ENCODE peak calls at places on chromosomes 12 and 14, in four cellular contexts. N is A549, W is K562, S is HepG2. F is an unnamed sample.

GRCh38 chr14:44910826-44911225 is 50.9 kb downstream of the KLHL28 start:
- DNase-seq in N (no peak), W (no peak), S (no peak), F (no peak)

GRCh38 chr12:67881565-67881964 is 107.7 kb upstream of the IFNG-AS1 start:
- DNase-seq in N (no peak), W (no peak), S (no peak), F (no peak)

GRCh38 chr12:106170285-106170684 is 31.5 kb upstream of the NUAK1 start:
- DNase-seq in N (peak), W (no peak), S (no peak), F (peak)

GRCh38 chr12:51694146-51694545 is 103.1 kb downstream of the SCN8A start:
- DNase-seq in N (no peak), W (no peak), S (peak), F (no peak)

GRCh38 chr12:16228067-16228466 is 49.4 kb downstream of the SLC15A5 start:
- DNase-seq in N (no peak), W (no peak), S (no peak), F (no peak)

GRCh38 chr12:13661005-13661887 is 320.2 kb downstream of the GRIN2B start:
- DNase-seq in N (peak), W (peak), S (peak), F (peak)

GRCh38 chr12:15364221-15365170 is 42.2 kb downstream of the PTPRO start:
- DNase-seq in N (no peak), W (no peak), S (no peak), F (no peak)

GRCh38 chr12:112870267-112870980 is 36.3 kb upstream of the OAS1 start:
- DNase-seq in N (no peak), W (no peak), S (no peak), F (no peak)

GRCh38 chr12:128797119-128798118 is 26.3 kb downstream of the SLC15A4 start:
- DNase-seq in N (no peak), W (no peak), S (no peak), F (peak)

GRCh38 chr14:53452005-53452678 is 299.0 kb upstream of the DDHD1 start:
- DNase-seq in N (no peak), W (no peak), S (no peak), F (no peak)
- TF ChIP-seq MAZ in N (no peak), W (no peak), S (no peak), F (no peak)

DNA sequence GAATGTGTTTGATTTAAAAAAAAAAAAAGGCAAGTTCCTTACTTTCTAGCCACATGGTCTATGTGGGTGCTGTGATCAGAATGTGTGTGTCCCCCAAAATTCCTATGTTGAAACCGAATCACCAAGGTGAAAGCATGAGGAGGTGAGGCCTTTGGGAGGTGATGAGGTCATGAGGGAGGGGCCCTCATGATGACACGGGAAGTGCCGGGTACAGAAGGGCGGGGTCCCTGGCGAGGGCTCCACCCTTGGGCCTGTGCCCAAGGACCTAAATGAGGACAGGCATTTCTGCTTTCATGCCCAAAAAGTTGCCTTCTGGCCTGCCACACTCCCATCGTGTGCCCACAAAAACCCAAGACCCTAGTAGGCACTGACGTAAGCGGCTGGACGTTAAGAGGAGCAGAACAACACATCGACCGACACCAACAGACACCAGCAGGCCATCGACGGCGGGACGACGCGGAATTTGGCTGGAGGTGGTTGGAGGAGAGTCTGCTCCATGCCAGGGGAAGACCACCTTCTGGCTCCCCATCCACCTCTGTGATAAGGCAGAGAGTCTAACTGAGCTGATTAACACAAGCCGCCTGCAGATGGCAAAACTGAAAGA is 211.8 kb downstream of the FOXN3 start:
- DNase-seq in N (no peak), W (no peak), S (no peak), F (no peak)
- TF ChIP-seq MAZ in N (no peak), W (no peak), S (no peak), F (no peak)

GRCh38 chr14:98909251-98909944 is 362.6 kb downstream of the BCL11B start:
- DNase-seq in N (peak), W (no peak), S (peak), F (no peak)
- TF ChIP-seq MAZ in N (no peak), W (no peak), S (no peak), F (no peak)

DNA sequence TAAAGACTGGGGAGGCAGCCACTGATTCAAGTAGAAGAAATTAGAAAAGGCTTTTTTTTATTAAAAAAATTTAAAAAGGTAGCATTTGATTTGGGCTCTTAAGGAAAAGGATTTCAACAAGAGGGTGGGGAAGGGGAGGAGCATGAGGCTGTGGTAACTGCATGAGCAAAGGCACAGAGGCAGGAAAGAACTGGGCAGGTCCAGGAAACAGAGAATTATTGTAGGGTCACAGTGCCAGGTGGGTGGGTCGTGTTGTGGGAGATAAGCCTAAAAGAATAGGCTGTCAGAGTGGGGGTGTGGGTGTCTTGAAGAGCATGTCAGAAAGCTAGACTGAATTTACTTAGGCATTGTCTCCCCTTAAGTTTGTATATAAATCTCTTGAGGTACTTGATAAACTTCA is 7.8 kb downstream of the LIMA1 start:
- DNase-seq in N (no peak), W (peak), S (no peak), F (no peak)
- TF ChIP-seq MAZ in N (no peak), W (no peak), S (no peak), F (no peak)

GRCh38 chr12:65014504-65015271 is 106.4 kb downstream of the WIF1 start:
- DNase-seq in N (no peak), W (no peak), S (no peak), F (no peak)
- TF ChIP-seq MAZ in N (no peak), W (no peak), S (no peak), F (no peak)

GRCh38 chr12:19847294-19848059 is 408.2 kb downstream of the AEBP2 start:
- DNase-seq in N (no peak), W (no peak), S (no peak), F (peak)

GRCh38 chr12:19848426-19848825 is 409.1 kb downstream of the AEBP2 start:
- DNase-seq in N (no peak), W (no peak), S (no peak), F (no peak)

GRCh38 chr12:19844224-19844623 is 404.9 kb downstream of the AEBP2 start:
- DNase-seq in N (no peak), W (no peak), S (no peak), F (no peak)

GRCh38 chr12:19849208-19849607 is 409.9 kb downstream of the AEBP2 start:
- DNase-seq in N (no peak), W (no peak), S (no peak), F (no peak)

DNA sequence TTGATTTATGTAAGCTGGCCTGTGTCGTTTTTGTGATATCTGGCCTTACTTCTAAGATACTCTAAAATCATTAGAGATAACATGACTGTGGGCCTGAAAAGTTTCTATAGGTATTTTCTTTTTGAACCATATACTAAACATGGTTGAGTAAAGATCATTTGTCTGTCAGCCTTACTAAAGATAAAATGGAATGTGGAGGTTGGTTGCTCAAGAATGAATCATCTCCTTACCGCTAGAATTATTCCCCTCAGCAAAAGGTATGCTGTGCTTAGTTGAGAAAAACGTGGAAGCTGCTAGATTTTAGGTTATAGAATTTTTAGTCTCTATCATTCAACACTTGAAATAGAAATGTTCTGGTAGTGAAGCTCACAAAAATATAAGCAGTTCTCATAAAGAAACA is 407.3 kb downstream of the AEBP2 start:
- DNase-seq in N (peak), W (no peak), S (no peak), F (peak)
- TF ChIP-seq MAZ in N (no peak), W (no peak), S (no peak), F (no peak)

GRCh38 chr12:124565656-124566180 is 1.7 kb downstream of the NCOR2 start:
- DNase-seq in N (no peak), W (peak), S (peak), F (no peak)

GRCh38 chr12:124567035-124567672 is at the start of gene NCOR2:
- DNase-seq in N (no peak), W (peak), S (no peak), F (no peak)

GRCh38 chr12:124565071-124565491 is 2.3 kb downstream of the NCOR2 start:
- DNase-seq in N (no peak), W (no peak), S (no peak), F (no peak)

GRCh38 chr12:124567673-124568373 is 411 bp upstream of the NCOR2 start:
- DNase-seq in N (peak), W (peak), S (peak), F (peak)

GRCh38 chr12:124566181-124567034 is 1.0 kb downstream of the NCOR2 start:
- DNase-seq in N (peak), W (peak), S (peak), F (peak)
- TF ChIP-seq MAZ in N (no peak), W (peak), S (no peak), F (peak)

GRCh38 chr14:88698651-88699050 is 94.1 kb downstream of the EML5 start:
- DNase-seq in N (no peak), W (no peak), S (no peak), F (no peak)
- TF ChIP-seq MAZ in N (no peak), W (no peak), S (no peak), F (no peak)

DNA sequence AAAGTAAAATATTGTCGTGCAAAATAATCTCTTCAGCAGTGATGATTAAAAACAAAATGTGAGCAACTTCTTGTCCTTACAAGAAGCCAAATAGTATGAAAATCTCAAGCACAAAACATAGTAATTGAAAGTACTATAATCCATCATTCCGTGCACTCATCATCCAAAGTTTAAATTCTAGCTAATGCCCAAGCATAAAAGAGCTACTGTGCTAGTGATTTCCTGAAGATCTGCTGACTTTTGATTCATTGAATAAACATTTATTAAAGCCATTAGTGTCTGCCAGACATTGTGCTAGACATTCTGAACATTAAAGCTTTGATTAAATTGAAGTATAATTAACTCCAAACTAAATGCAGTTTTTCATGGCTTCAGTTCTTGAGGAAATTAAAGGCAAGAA is 71.5 kb downstream of the CMAS start:
- DNase-seq in N (no peak), W (no peak), S (no peak), F (no peak)
- TF ChIP-seq MAZ in N (no peak), W (no peak), S (no peak), F (no peak)

GRCh38 chr14:61326847-61327246 is 5.5 kb downstream of the PRKCH start:
- DNase-seq in N (no peak), W (no peak), S (no peak), F (no peak)
- TF ChIP-seq MAZ in N (no peak), W (no peak), S (no peak), F (no peak)

F was measured in IMR-90.